ENCODE peak calls at places on chromosomes 13 and 19, in four cellular contexts. T is IMR-90, P is K562, Y is GM12878. U is an unnamed sample.

GRCh38 chr13:105918842-105919741 is 616.4 kb downstream of the EFNB2 start:
- DNase-seq in T (peak; percentile 82), P (no peak), Y (no peak), U (peak; percentile 51)

GRCh38 chr13:114282143-114282685 is 813 bp downstream of the UPF3A start:
- DNase-seq in T (peak; percentile 65), P (peak; percentile 61), Y (peak; percentile 23), U (no peak)

GRCh38 chr13:91017031-91017668 is 330.3 kb upstream of the MIR17HG start:
- DNase-seq in T (peak; percentile 9), Y (peak; percentile 9), P (peak; percentile 91), U (peak; percentile 40)

GRCh38 chr13:40933508-40933907 is 85.6 kb downstream of the ELF1 start:
- DNase-seq in Y (peak; percentile 20), P (no peak), T (no peak), U (no peak)

GRCh38 chr13:79779761-79780160 is 298.8 kb downstream of the NDFIP2 start:
- DNase-seq in T (peak; percentile 51), P (no peak), Y (no peak), U (no peak)

GRCh38 chr19:30085394-30085793 is 143.4 kb downstream of the URI1 start:
- DNase-seq in Y (no peak), P (peak; percentile 39), T (no peak), U (no peak)

GRCh38 chr19:47230122-47230920 is 678 bp downstream of the BBC3 start:
- DNase-seq in T (peak; percentile 18), P (peak; percentile 84), Y (no peak), U (no peak)

GRCh38 chr13:50609016-50609415 is 234.5 kb downstream of the DLEU7 start:
- DNase-seq in T (no peak), Y (no peak), P (no peak), U (no peak)

GRCh38 chr19:4639531-4640246 is 373 bp downstream of the TNFAIP8L1 start:
- DNase-seq in P (peak; percentile 29), T (no peak), Y (no peak), U (no peak)

GRCh38 chr13:42883771-42884170 is 102.4 kb downstream of the FAM216B start:
- DNase-seq in Y (no peak), P (no peak), T (peak; percentile 33), U (peak; percentile 21)

GRCh38 chr13:93055233-93055632 is 171.4 kb upstream of the GPC6 start:
- DNase-seq in Y (no peak), P (no peak), T (no peak), U (no peak)

GRCh38 chr13:23985060-23985459 is 87.8 kb upstream of the C1QTNF9B start:
- DNase-seq in Y (no peak), P (no peak), T (no peak), U (no peak)

GRCh38 chr19:42325896-42326771 is 699 bp downstream of the MEGF8 start:
- DNase-seq in T (no peak), Y (no peak), P (no peak), U (peak; percentile 59)

GRCh38 chr13:49625392-49626137 is 2.7 kb upstream of the ARL11 start:
- DNase-seq in T (peak; percentile 6), P (no peak), Y (no peak), U (no peak)

GRCh38 chr19:40567040-40567749 is 9.5 kb upstream of the SHKBP1 start:
- DNase-seq in Y (no peak), T (no peak), P (peak; percentile 42), U (no peak)

GRCh38 chr13:98546402-98546801 is 30.5 kb downstream of the STK24 start:
- DNase-seq in P (peak; percentile 20), Y (no peak), T (no peak), U (no peak)

GRCh38 chr13:98548230-98548629 is 28.7 kb downstream of the STK24 start:
- DNase-seq in T (peak; percentile 42), Y (no peak), P (no peak), U (no peak)

GRCh38 chr13:98549728-98550317 is 27.1 kb downstream of the STK24 start:
- DNase-seq in Y (no peak), P (no peak), T (peak; percentile 60), U (no peak)

GRCh38 chr13:98549006-98549727 is 27.7 kb downstream of the STK24 start:
- DNase-seq in T (peak; percentile 98), P (no peak), Y (no peak), U (no peak)

GRCh38 chr13:98547455-98547854 is 29.5 kb downstream of the STK24 start:
- DNase-seq in Y (no peak), P (no peak), T (no peak), U (no peak)
- TF ChIP-seq ELK1 in Y (no peak), P (no peak), T (no peak), U (no peak)

DNA sequence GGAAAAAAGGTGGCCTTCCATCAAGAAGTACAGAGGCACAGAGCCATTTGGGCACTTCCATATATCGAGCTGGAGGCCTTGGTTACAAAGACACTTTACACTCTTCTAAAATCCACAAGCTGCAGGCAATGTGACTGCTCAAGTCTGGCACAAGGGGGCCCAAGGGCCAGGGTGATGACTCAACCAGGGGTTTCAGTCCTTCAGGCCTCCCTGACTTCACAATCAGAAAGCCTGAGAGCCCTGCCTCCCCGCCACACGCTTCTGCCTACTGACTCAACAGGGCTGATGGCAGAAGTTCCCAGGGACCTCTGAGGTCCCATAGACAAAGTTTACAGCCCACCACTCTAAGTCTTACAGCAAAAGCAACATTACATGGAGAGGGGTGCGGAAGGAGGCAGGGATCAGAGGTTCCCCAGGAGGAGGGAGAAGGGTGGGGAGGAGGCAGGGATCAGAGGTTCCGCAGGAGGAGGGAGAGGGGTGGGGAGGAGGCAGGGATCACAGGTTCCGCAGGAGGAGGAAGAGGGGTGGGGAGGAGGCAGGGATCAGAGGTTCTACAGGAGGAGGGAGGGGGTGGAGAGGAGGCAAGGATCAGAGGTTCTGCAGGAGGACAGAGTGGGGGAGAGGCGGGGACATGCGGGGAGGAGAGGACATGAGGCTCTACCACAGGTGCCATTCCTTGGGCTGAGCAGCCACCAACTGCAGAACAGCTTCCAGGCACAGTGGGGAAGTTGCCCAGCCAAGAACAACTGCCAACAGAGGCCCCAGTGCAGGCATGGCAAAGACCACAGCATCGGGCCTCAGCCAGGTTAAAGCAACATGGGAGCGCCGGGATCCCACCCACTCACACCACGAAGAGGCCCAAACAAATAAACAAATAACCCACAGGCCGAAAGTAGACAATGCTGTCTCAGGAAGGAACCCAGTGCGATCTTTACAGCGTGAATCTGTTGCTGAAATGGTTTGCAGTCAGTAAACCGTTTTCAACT is 52.0 kb downstream of the SLC7A1 start:
- DNase-seq in P (peak; percentile 14), Y (peak; percentile 44), T (peak; percentile 60), U (no peak)
- TF ChIP-seq ELK1 in P (no peak), Y (no peak), T (no peak), U (no peak)

DNA sequence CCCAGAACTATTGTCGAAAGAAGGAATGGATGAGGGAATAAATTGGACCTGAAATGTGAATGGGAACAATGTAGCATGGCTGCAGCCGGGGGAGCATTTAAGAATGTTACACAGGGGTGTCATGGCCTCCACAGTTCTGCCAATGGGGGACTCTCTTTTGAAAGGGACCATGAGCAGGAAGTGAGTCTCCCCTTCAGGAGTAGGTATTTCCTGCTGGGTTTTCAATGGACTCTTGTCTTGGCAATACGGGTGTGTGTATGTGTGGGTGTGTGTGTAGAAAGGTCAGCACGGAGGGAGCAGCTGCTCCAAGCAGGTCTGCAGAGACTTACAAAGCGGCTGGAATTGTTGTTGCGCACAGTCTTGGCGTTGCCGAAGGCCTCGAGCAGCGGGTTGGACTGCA is 24.4 kb downstream of the MYO1F start:
- DNase-seq in P (peak; percentile 71), T (peak; percentile 62), Y (no peak), U (peak; percentile 65)
- TF ChIP-seq ELK1 in P (no peak), T (no peak), Y (no peak), U (no peak)

GRCh38 chr13:98035373-98035772 is 81.9 kb downstream of the IPO5 start:
- DNase-seq in T (no peak), P (no peak), Y (no peak), U (no peak)

GRCh38 chr13:98039964-98040363 is 86.5 kb downstream of the IPO5 start:
- DNase-seq in T (no peak), Y (no peak), P (no peak), U (no peak)

GRCh38 chr13:98039261-98039660 is 85.8 kb downstream of the IPO5 start:
- DNase-seq in P (no peak), Y (no peak), T (no peak), U (no peak)

GRCh38 chr13:98044301-98044700 is 90.8 kb downstream of the IPO5 start:
- DNase-seq in T (no peak), P (no peak), Y (no peak), U (no peak)

GRCh38 chr13:98041081-98041820 is 87.8 kb downstream of the IPO5 start:
- DNase-seq in T (no peak), Y (no peak), P (no peak), U (no peak)
- TF ChIP-seq ELK1 in T (no peak), Y (no peak), P (no peak), U (no peak)

DNA sequence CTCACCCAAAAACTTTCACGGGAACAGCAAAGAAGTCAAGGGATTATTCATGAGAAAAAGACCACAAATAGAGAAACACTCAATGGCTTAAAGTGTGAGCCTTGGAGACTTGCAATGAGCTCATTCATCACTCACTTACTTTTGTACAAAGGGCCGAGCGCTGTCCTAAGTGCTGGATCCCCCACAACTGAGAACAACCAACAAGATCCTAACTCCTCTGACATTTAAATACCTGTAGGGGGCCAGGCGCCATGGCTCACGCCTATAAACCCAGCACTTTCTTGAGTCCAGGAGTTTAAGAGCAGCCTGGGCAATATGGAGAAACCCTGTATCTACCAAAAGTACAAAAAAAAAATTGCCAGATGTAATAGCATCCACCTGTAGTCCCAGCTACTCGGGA is 29.4 kb upstream of the ZNF507 start:
- DNase-seq in T (no peak), P (no peak), Y (no peak), U (no peak)
- TF ChIP-seq ELK1 in T (no peak), P (no peak), Y (no peak), U (no peak)

GRCh38 chr19:14840206-14840605 is 5.2 kb upstream of the OR7A5 start:
- DNase-seq in P (no peak), T (no peak), Y (no peak), U (no peak)
- TF ChIP-seq ELK1 in P (no peak), T (no peak), Y (no peak), U (no peak)

GRCh38 chr19:3450796-3451411 is 29.4 kb downstream of the SMIM24 start:
- DNase-seq in T (peak; percentile 100), Y (no peak), P (no peak), U (peak; percentile 67)
- TF ChIP-seq ELK1 in T (no peak), Y (no peak), P (no peak), U (no peak)

GRCh38 chr19:49020342-49020741 is 3.5 kb upstream of the LHB start:
- DNase-seq in Y (no peak), T (no peak), P (no peak), U (no peak)

GRCh38 chr19:49019242-49019932 is 2.5 kb upstream of the LHB start:
- DNase-seq in T (peak; percentile 17), P (peak; percentile 91), Y (no peak), U (peak; percentile 77)

GRCh38 chr19:49016067-49016839 is 638 bp downstream of the LHB start:
- DNase-seq in Y (no peak), P (no peak), T (no peak), U (no peak)

GRCh38 chr19:49017041-49017665 is at the start of gene LHB:
- DNase-seq in Y (no peak), P (no peak), T (no peak), U (no peak)

GRCh38 chr19:49017666-49018351 is 918 bp upstream of the LHB start:
- DNase-seq in P (peak; percentile 72), Y (no peak), T (peak; percentile 45), U (peak; percentile 52)
- TF ChIP-seq ELK1 in P (no peak), Y (no peak), T (no peak), U (no peak)

U was measured in A549.